ENCODE peak calls at places on chromosomes 16 and 17, in eight cellular contexts. Y is nephron progenitor cell; I is activated CD4-positive, alpha-beta T cell treated with anti-CD3 and anti-CD28 coated beads, Interleukin-2, amount 50 U/mL, for 24 hours; R is DMS53; B is skeletal muscle cell; C is activated naive CD8-positive, alpha-beta T cell treated with anti-CD3 and anti-CD28 coated beads for 36 hours; W is mucosa of descending colon; L is ACHN. G is an unnamed sample.

GRCh38 chr16:19881028-19881427 is 3.6 kb downstream of the GPRC5B start:
- DNase-seq in L (no peak), I (no peak), Y (no peak), R (no peak), W (no peak), C (no peak), B (no peak), G (no peak)

GRCh38 chr17:28864991-28865849 is 10.4 kb downstream of the ERAL1 start:
- DNase-seq in R (no peak), Y (no peak), B (no peak), W (peak; percentile 80), L (no peak), C (no peak), I (no peak), G (no peak)

GRCh38 chr17:48037036-48037881 is at the start of gene COPZ2:
- DNase-seq in C (peak; percentile 70), Y (peak; percentile 68), B (no peak), I (peak; percentile 42), W (peak; percentile 54), R (peak; percentile 80), L (peak; percentile 56), G (no peak)

GRCh38 chr17:81484195-81484979 is 28.2 kb downstream of the ACTG1 start:
- DNase-seq in L (peak; percentile 83), Y (peak; percentile 92), B (no peak), R (peak; percentile 95), I (peak; percentile 87), W (peak; percentile 89), C (peak; percentile 92), G (peak; percentile 44)

GRCh38 chr17:14805348-14805747 is 459.8 kb downstream of the PMP22 start:
- DNase-seq in W (no peak), L (no peak), I (no peak), C (no peak), R (no peak), B (no peak), Y (no peak), G (no peak)

GRCh38 chr17:69677130-69677529 is 262.6 kb downstream of the MAP2K6 start:
- DNase-seq in I (no peak), L (no peak), Y (no peak), C (no peak), R (no peak), B (no peak), W (no peak), G (no peak)

GRCh38 chr17:9729735-9730420 is 61.5 kb downstream of the DHRS7C start:
- DNase-seq in B (no peak), I (no peak), W (no peak), C (no peak), R (no peak), Y (no peak), L (peak; percentile 50), G (peak; percentile 37)

GRCh38 chr17:4735825-4736651 is 3.6 kb upstream of the ZMYND15 start:
- DNase-seq in L (no peak), Y (no peak), R (no peak), W (no peak), B (no peak), C (no peak), I (no peak), G (no peak)

GRCh38 chr17:15446036-15446435 is 21.4 kb downstream of the CDRT4 start:
- DNase-seq in I (no peak), Y (no peak), C (no peak), L (peak; percentile 8), B (no peak), W (peak; percentile 20), R (peak; percentile 2), G (no peak)

GRCh38 chr16:30902070-30902972 is 5.9 kb downstream of the CTF1 start:
- DNase-seq in W (peak; percentile 70), R (peak; percentile 82), I (peak; percentile 47), C (peak; percentile 76), B (no peak), L (peak; percentile 84), Y (peak; percentile 81), G (no peak)

GRCh38 chr17:1071103-1071825 is 74.3 kb downstream of the TIMM22 start:
- DNase-seq in R (no peak), W (no peak), C (no peak), L (no peak), B (no peak), Y (no peak), I (no peak), G (no peak)

GRCh38 chr16:24850289-24850931 is 4.6 kb downstream of the SLC5A11 start:
- DNase-seq in B (no peak), W (no peak), R (no peak), Y (no peak), I (no peak), C (no peak), L (peak; percentile 47), G (peak; percentile 61)

GRCh38 chr17:15744885-15745284 is 12.8 kb downstream of the TBC1D26 start:
- DNase-seq in L (peak; percentile 81), C (no peak), Y (no peak), B (no peak), I (no peak), R (peak; percentile 51), W (no peak), G (peak; percentile 33)

GRCh38 chr17:77909236-77909635 is 49.3 kb upstream of the TNRC6C start:
- DNase-seq in Y (no peak), C (no peak), W (no peak), I (no peak), B (no peak), R (no peak), L (no peak), G (no peak)

GRCh38 chr16:49528035-49528434 is 154.4 kb downstream of the C16orf78 start:
- DNase-seq in L (no peak), I (no peak), B (peak; percentile 2), W (no peak), C (peak; percentile 12), Y (peak; percentile 52), R (no peak), G (no peak)

GRCh38 chr16:14013571-14014283 is 57.4 kb upstream of the MRTFB start:
- DNase-seq in L (peak; percentile 19), R (peak; percentile 94), B (peak; percentile 94), W (no peak), Y (peak; percentile 16), C (no peak), I (no peak), G (peak; percentile 99)

GRCh38 chr17:7704601-7705268 is at the start of gene EFNB3:
- DNase-seq in L (peak; percentile 65), I (no peak), Y (peak; percentile 82), C (no peak), R (peak; percentile 79), W (no peak), B (no peak), G (no peak)

GRCh38 chr16:67244387-67245188 is 2.7 kb downstream of the FHOD1 start:
- DNase-seq in R (peak; percentile 57), B (peak; percentile 67), L (peak; percentile 91), C (peak; percentile 86), W (peak; percentile 65), Y (no peak), I (peak; percentile 41), G (peak; percentile 69)

GRCh38 chr16:4724661-4725270 is 9.3 kb downstream of the ANKS3 start:
- DNase-seq in Y (no peak), R (no peak), B (no peak), I (no peak), C (no peak), L (no peak), W (no peak), G (no peak)

G was measured in renal cortical epithelial cell.